ENCODE peak calls at places on chromosomes 2 and 18, in ten cellular contexts. R is SK-N-MC; T is NCI-H748 treated with DMSO at 0.1 percent for 48 hours; F is fibroblast of villous mesenchyme; H is endothelial cell; V is activated CD4-positive, alpha-beta T cell treated with anti-CD3 and anti-CD28 coated beads, Interleukin-2, amount 50 U/mL, for 1 hour; P is effector CD4-positive, alpha-beta T cell; Z is T-cell; S is NCI-H446; L is EL. W is an unnamed sample.

GRCh38 chr2:177419274-177419673 is 26.7 kb downstream of the AGPS start:
- DNase-seq in R (no peak), T (no peak), F (peak), H (no peak), V (no peak), P (no peak), Z (no peak), S (peak), L (peak), W (no peak)

GRCh38 chr18:22411442-22411841 is 6.3 kb downstream of the CTAGE1 start:
- DNase-seq in R (no peak), T (no peak), F (no peak), H (no peak), V (no peak), P (no peak), Z (no peak), S (no peak), L (no peak), W (no peak)

GRCh38 chr2:23122681-23123080 is 262.3 kb upstream of the KLHL29 start:
- DNase-seq in R (no peak), T (no peak), F (no peak), H (no peak), V (no peak), P (no peak), Z (no peak), S (no peak), L (no peak), W (no peak)

GRCh38 chr2:75959724-75960123 is 249.0 kb upstream of the GCFC2 start:
- DNase-seq in R (no peak), T (no peak), F (no peak), H (no peak), V (no peak), P (no peak), Z (no peak), S (no peak), L (no peak), W (no peak)

GRCh38 chr18:59426855-59427254 is 67.8 kb upstream of the LMAN1 start:
- DNase-seq in R (no peak), T (peak), F (no peak), H (no peak), V (no peak), P (no peak), Z (no peak), S (no peak), L (no peak), W (peak)

GRCh38 chr2:176099737-176100546 is at the start of gene HOXD12:
- DNase-seq in R (no peak), T (no peak), F (no peak), H (peak), V (no peak), P (no peak), Z (no peak), S (no peak), L (no peak), W (no peak)

GRCh38 chr2:104254017-104254416 is 599.9 kb upstream of the POU3F3 start:
- DNase-seq in R (no peak), T (no peak), F (no peak), H (no peak), V (no peak), P (no peak), Z (no peak), S (no peak), L (no peak), W (no peak)

GRCh38 chr2:177165103-177165583 is 47.5 kb upstream of the HNRNPA3 start:
- DNase-seq in R (no peak), T (peak), F (peak), H (no peak), V (no peak), P (no peak), Z (no peak), S (peak), L (peak), W (peak)

GRCh38 chr2:232505805-232506360 is 14.3 kb upstream of the PRSS56 start:
- DNase-seq in R (no peak), T (no peak), F (no peak), H (no peak), V (no peak), P (no peak), Z (no peak), S (no peak), L (no peak), W (no peak)

GRCh38 chr2:76320716-76321115 is 610.0 kb upstream of the GCFC2 start:
- DNase-seq in R (no peak), T (no peak), F (no peak), H (no peak), V (no peak), P (no peak), Z (no peak), S (no peak), L (no peak), W (no peak)

GRCh38 chr2:11833601-11834000 is 87.2 kb downstream of the LPIN1 start:
- DNase-seq in R (peak), T (no peak), F (peak), H (no peak), V (no peak), P (no peak), Z (no peak), S (no peak), L (peak), W (no peak)

GRCh38 chr18:26487437-26487836 is 60.9 kb downstream of the KCTD1 start:
- DNase-seq in R (no peak), T (no peak), F (no peak), H (no peak), V (no peak), P (no peak), Z (no peak), S (no peak), L (peak), W (no peak)

GRCh38 chr18:21739604-21740473 is 753 bp upstream of the MIB1 start:
- DNase-seq in R (no peak), T (no peak), F (peak), H (no peak), V (no peak), P (no peak), Z (no peak), S (no peak), L (no peak), W (no peak)

GRCh38 chr18:59547691-59548182 is 149.5 kb downstream of the CCBE1 start:
- DNase-seq in R (no peak), T (peak), F (peak), H (no peak), V (no peak), P (no peak), Z (no peak), S (no peak), L (peak), W (peak)

GRCh38 chr2:239059854-239060253 is 212.0 kb downstream of the TWIST2 start:
- DNase-seq in R (no peak), T (no peak), F (no peak), H (no peak), V (no peak), P (no peak), Z (no peak), S (no peak), L (no peak), W (no peak)

GRCh38 chr2:110854355-110855081 is 122.1 kb downstream of the ACOXL start:
- DNase-seq in R (no peak), T (no peak), F (no peak), H (no peak), V (no peak), P (no peak), Z (no peak), S (no peak), L (peak), W (no peak)

W was measured in NCI-H1417.